ENCODE peak calls at places on chromosomes 12 and 14, in five cellular contexts. Q is Caco-2, K is D721Med, W is Calu3, D is AG09319. T is an unnamed sample.

GRCh38 chr12:93108958-93109357 is 179.9 kb upstream of the EEA1 start:
- DNase-seq in Q (no peak), K (no peak), W (no peak), D (peak; percentile 27), T (no peak)

GRCh38 chr14:94396628-94397210 is 8.3 kb upstream of the SERPINA1 start:
- DNase-seq in Q (no peak), K (no peak), W (no peak), D (no peak), T (no peak)

GRCh38 chr12:2997989-2998670 is 38.9 kb downstream of the TEAD4 start:
- DNase-seq in Q (no peak), K (no peak), W (no peak), D (no peak), T (no peak)

GRCh38 chr12:53994268-53994690 is 5.7 kb upstream of the HOXC9 start:
- DNase-seq in Q (peak; percentile 64), K (no peak), W (no peak), D (no peak), T (no peak)

GRCh38 chr14:72613196-72613974 is 280.5 kb downstream of the DPF3 start:
- DNase-seq in Q (no peak), K (no peak), W (no peak), D (no peak), T (no peak)

GRCh38 chr14:23068792-23069412 is 11.6 kb upstream of the CDH24 start:
- DNase-seq in Q (peak; percentile 89), K (peak; percentile 93), W (peak; percentile 82), D (peak; percentile 83), T (peak; percentile 75)

GRCh38 chr14:105710119-105711057 is 184.0 kb downstream of the TMEM121 start:
- DNase-seq in Q (peak; percentile 29), K (no peak), W (no peak), D (no peak), T (no peak)

GRCh38 chr12:82174936-82175335 is 183.3 kb downstream of the CCDC59 start:
- DNase-seq in Q (no peak), K (no peak), W (peak; percentile 28), D (no peak), T (no peak)

GRCh38 chr12:20383612-20384011 is 15.3 kb downstream of the PDE3A start:
- DNase-seq in Q (no peak), K (no peak), W (no peak), D (no peak), T (no peak)
- TF ChIP-seq CTCF in Q (no peak), K (no peak), W (no peak), D (no peak), T (no peak)

GRCh38 chr14:68195126-68195525 is 375.5 kb downstream of the RAD51B start:
- DNase-seq in Q (no peak), K (no peak), W (peak; percentile 17), D (no peak), T (no peak)

GRCh38 chr14:68192935-68193334 is 373.4 kb downstream of the RAD51B start:
- DNase-seq in Q (no peak), K (no peak), W (no peak), D (no peak), T (no peak)

GRCh38 chr14:68193970-68194634 is 374.5 kb downstream of the RAD51B start:
- DNase-seq in Q (no peak), K (no peak), W (no peak), D (no peak), T (no peak)

GRCh38 chr14:68190032-68190431 is 370.5 kb downstream of the RAD51B start:
- DNase-seq in Q (no peak), K (no peak), W (no peak), D (no peak), T (no peak)

DNA sequence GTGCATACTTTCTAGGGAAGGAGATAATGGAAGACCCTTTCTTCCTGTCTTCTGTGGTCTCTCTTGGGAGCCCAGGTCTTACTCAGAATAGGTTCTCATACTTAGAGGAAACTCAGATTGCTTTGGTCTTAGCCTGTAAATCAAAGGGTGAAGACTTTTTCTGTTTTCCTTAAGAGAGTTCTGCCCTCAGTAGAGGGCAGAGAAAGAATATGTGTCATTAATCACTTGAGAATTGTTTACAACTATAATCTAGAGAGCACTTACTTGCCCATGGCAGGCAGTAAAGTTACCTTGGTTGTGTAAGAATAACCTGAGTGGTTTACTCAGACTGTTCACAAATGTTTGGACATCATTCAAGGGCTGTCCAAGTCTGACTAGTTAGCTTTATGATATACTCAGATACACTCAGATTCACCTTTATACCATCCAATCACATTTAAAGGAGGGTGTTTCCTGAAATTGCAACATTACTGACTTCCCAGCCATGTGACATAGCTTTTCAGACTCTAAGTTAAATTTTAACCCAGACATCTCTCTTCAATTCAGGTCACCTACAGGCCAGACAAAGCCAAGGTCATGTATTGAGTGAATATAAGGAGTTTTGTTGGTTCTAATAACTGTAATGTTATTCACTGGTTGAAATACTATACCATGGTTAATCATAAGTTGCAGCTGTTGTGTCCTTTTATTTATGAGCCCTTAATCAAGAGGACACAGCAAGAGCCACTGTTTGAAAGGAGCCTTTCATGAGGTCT is 372.2 kb downstream of the RAD51B start:
- DNase-seq in Q (peak; percentile 45), K (no peak), W (peak; percentile 55), D (no peak), T (no peak)
- TF ChIP-seq CTCF in Q (no peak), K (no peak), W (no peak), D (no peak), T (no peak)

GRCh38 chr12:52395761-52396434 is 10.2 kb downstream of the KRT82 start:
- DNase-seq in Q (peak; percentile 83), K (no peak), W (peak; percentile 62), D (no peak), T (no peak)
- TF ChIP-seq CTCF in Q (peak; percentile 69), K (no peak), W (peak; percentile 42), D (no peak), T (no peak)

GRCh38 chr14:25461780-25462179 is 411.8 kb upstream of the STXBP6 start:
- DNase-seq in Q (no peak), K (no peak), W (no peak), D (no peak), T (no peak)
- TF ChIP-seq CTCF in Q (no peak), K (no peak), W (no peak), D (no peak), T (no peak)

GRCh38 chr14:92586001-92586947 is 72.7 kb downstream of the RIN3 start:
- DNase-seq in Q (no peak), K (no peak), W (no peak), D (peak; percentile 83), T (peak; percentile 62)

GRCh38 chr14:92586966-92587365 is 73.4 kb downstream of the RIN3 start:
- DNase-seq in Q (no peak), K (no peak), W (no peak), D (no peak), T (no peak)

GRCh38 chr14:92591346-92591745 is 77.8 kb downstream of the RIN3 start:
- DNase-seq in Q (no peak), K (no peak), W (no peak), D (no peak), T (no peak)

GRCh38 chr14:92590941-92591340 is 77.4 kb downstream of the RIN3 start:
- DNase-seq in Q (no peak), K (no peak), W (no peak), D (no peak), T (no peak)

DNA sequence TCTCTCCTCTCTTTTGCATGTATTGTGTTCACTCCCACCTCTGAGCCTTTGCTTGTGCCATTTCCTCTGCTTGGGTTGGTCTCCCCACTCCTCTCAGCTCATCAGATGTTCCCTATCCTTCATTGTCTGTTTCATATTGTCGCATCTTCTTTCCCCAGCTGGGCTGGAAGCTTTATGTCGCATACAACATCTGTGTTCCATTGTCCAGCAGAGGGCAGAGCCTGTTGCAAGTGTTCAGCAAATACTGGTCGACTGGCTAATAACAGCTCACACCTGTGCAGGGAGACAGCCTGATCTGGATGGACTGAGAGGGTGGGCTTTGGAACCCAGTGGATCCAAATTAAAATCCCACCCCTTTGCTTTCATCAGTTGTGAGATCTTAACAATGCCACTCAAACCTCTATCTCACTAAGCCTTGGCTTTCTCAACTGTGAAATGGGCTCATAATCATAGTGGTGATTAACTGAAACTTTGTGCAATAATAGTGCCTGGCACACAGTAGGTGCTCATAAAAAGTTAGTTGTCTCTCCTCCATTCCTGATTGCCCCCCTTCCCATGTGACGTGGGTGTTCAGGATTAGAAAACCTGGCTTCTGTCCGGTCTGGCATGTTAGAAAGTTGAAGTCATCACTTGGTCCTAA is 75.8 kb downstream of the RIN3 start:
- DNase-seq in Q (no peak), K (no peak), W (no peak), D (no peak), T (no peak)
- TF ChIP-seq CTCF in Q (peak; percentile 63), K (no peak), W (peak; percentile 28), D (peak; percentile 37), T (no peak)

GRCh38 chr14:100015251-100015655 is 50.0 kb upstream of the EVL start:
- DNase-seq in Q (no peak), K (no peak), W (no peak), D (no peak), T (no peak)

GRCh38 chr14:100012478-100012925 is 52.7 kb upstream of the EVL start:
- DNase-seq in Q (no peak), K (no peak), W (no peak), D (no peak), T (no peak)

GRCh38 chr14:100012928-100013327 is 52.3 kb upstream of the EVL start:
- DNase-seq in Q (no peak), K (no peak), W (no peak), D (no peak), T (no peak)

GRCh38 chr14:100011568-100012325 is 53.5 kb upstream of the EVL start:
- DNase-seq in Q (no peak), K (no peak), W (no peak), D (no peak), T (no peak)

DNA sequence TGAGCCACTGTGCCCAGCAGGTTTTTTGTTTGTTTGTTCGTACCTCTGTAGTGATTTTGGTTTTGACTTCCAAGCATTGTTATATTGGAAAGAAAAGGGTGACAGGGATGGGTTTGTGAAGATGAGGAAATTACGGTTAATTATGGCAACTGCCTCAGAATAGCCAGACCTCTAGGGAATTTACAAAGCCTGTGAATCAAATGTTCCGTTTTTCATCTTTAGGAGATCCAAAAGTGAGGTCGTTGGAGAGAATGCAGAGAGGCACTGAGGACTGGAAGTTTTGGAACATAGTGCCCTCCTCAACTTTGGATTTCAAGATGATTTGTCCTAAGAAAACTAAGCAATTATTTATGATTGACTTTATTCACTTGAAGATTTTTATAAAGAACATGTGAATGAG is 54.5 kb upstream of the EVL start:
- DNase-seq in Q (no peak), K (no peak), W (no peak), D (no peak), T (no peak)
- TF ChIP-seq CTCF in Q (no peak), K (no peak), W (no peak), D (no peak), T (no peak)

GRCh38 chr12:9334964-9335363 is 126.8 kb upstream of the PZP start:
- DNase-seq in Q (no peak), K (no peak), W (no peak), D (no peak), T (no peak)
- TF ChIP-seq CTCF in Q (no peak), K (no peak), W (no peak), D (no peak), T (no peak)

GRCh38 chr14:80546056-80546854 is 335.0 kb upstream of the DIO2 start:
- DNase-seq in Q (no peak), K (no peak), W (no peak), D (no peak), T (no peak)
- TF ChIP-seq CTCF in Q (no peak), K (no peak), W (no peak), D (no peak), T (no peak)

GRCh38 chr14:33941727-33942126 is 9.1 kb downstream of the EGLN3 start:
- DNase-seq in Q (no peak), K (no peak), W (no peak), D (no peak), T (no peak)
- TF ChIP-seq CTCF in Q (no peak), K (peak; percentile 4), W (no peak), D (no peak), T (no peak)

GRCh38 chr14:59492419-59492818 is 8.1 kb downstream of the JKAMP start:
- DNase-seq in Q (no peak), K (no peak), W (no peak), D (no peak), T (no peak)
- TF ChIP-seq CTCF in Q (no peak), K (no peak), W (no peak), D (no peak), T (no peak)

T was measured in CD8-positive, alpha-beta T cell.